ENCODE peak calls at places on chromosomes 7 and 10, in five cellular contexts. One of them, this sample, is unnamed.

GRCh38 chr7:158145370-158145769 is 442.3 kb downstream of the PTPRN2 start:
- DNase-seq in activated T-cell treated with anti-CD3 and anti-CD28 coated beads for 48 hours: no peak
- DNase-seq in NCI-H774: no peak
- DNase-seq in RPMI8226: no peak
- DNase-seq in effector CD4-positive, alpha-beta T cell: no peak
- DNase-seq in this sample: no peak

GRCh38 chr10:35453855-35454532 is 117.7 kb downstream of the CCNY start:
- DNase-seq in effector CD4-positive, alpha-beta T cell: no peak
- DNase-seq in NCI-H774: no peak
- DNase-seq in activated T-cell treated with anti-CD3 and anti-CD28 coated beads for 48 hours: no peak
- DNase-seq in RPMI8226: no peak
- DNase-seq in this sample: no peak

GRCh38 chr10:91587710-91588638 is 44.9 kb downstream of the PPP1R3C start:
- DNase-seq in RPMI8226: no peak
- DNase-seq in effector CD4-positive, alpha-beta T cell: no peak
- DNase-seq in NCI-H774: no peak
- DNase-seq in activated T-cell treated with anti-CD3 and anti-CD28 coated beads for 48 hours: no peak
- DNase-seq in this sample: no peak

GRCh38 chr10:37860494-37861190 is 3.2 kb upstream of the ZNF248 start:
- DNase-seq in RPMI8226: peak
- DNase-seq in effector CD4-positive, alpha-beta T cell: no peak
- DNase-seq in activated T-cell treated with anti-CD3 and anti-CD28 coated beads for 48 hours: no peak
- DNase-seq in NCI-H774: no peak
- DNase-seq in this sample: no peak

GRCh38 chr10:23824822-23825221 is 384.1 kb upstream of the KIAA1217 start:
- DNase-seq in RPMI8226: no peak
- DNase-seq in activated T-cell treated with anti-CD3 and anti-CD28 coated beads for 48 hours: no peak
- DNase-seq in effector CD4-positive, alpha-beta T cell: no peak
- DNase-seq in NCI-H774: no peak
- DNase-seq in this sample: no peak

GRCh38 chr10:79562135-79562756 is 2.0 kb upstream of the SFTPA2 start:
- DNase-seq in NCI-H774: peak
- DNase-seq in effector CD4-positive, alpha-beta T cell: peak
- DNase-seq in RPMI8226: peak
- DNase-seq in activated T-cell treated with anti-CD3 and anti-CD28 coated beads for 48 hours: peak
- DNase-seq in this sample: peak

GRCh38 chr10:29102233-29102632 is 186.6 kb upstream of the LYZL1 start:
- DNase-seq in effector CD4-positive, alpha-beta T cell: no peak
- DNase-seq in NCI-H774: no peak
- DNase-seq in activated T-cell treated with anti-CD3 and anti-CD28 coated beads for 48 hours: no peak
- DNase-seq in RPMI8226: no peak
- DNase-seq in this sample: no peak

GRCh38 chr7:156419782-156420181 is 220.8 kb upstream of the RNF32 start:
- DNase-seq in effector CD4-positive, alpha-beta T cell: no peak
- DNase-seq in NCI-H774: peak
- DNase-seq in activated T-cell treated with anti-CD3 and anti-CD28 coated beads for 48 hours: no peak
- DNase-seq in RPMI8226: no peak
- DNase-seq in this sample: no peak

GRCh38 chr7:20624666-20625385 is 9.4 kb downstream of the ABCB5 start:
- DNase-seq in activated T-cell treated with anti-CD3 and anti-CD28 coated beads for 48 hours: no peak
- DNase-seq in effector CD4-positive, alpha-beta T cell: no peak
- DNase-seq in NCI-H774: no peak
- DNase-seq in RPMI8226: no peak
- DNase-seq in this sample: no peak

GRCh38 chr7:80372415-80372814 is 139.4 kb downstream of the GNAT3 start:
- DNase-seq in RPMI8226: no peak
- DNase-seq in effector CD4-positive, alpha-beta T cell: no peak
- DNase-seq in activated T-cell treated with anti-CD3 and anti-CD28 coated beads for 48 hours: no peak
- DNase-seq in NCI-H774: no peak
- DNase-seq in this sample: peak

GRCh38 chr7:49894543-49894942 is 121.1 kb downstream of the VWC2 start:
- DNase-seq in effector CD4-positive, alpha-beta T cell: no peak
- DNase-seq in NCI-H774: no peak
- DNase-seq in activated T-cell treated with anti-CD3 and anti-CD28 coated beads for 48 hours: no peak
- DNase-seq in RPMI8226: no peak
- DNase-seq in this sample: no peak

GRCh38 chr7:111931016-111931517 is 275.1 kb downstream of the DOCK4 start:
- DNase-seq in activated T-cell treated with anti-CD3 and anti-CD28 coated beads for 48 hours: no peak
- DNase-seq in effector CD4-positive, alpha-beta T cell: no peak
- DNase-seq in RPMI8226: no peak
- DNase-seq in NCI-H774: peak
- DNase-seq in this sample: no peak

GRCh38 chr10:25753776-25754175 is 180.3 kb upstream of the MYO3A start:
- DNase-seq in effector CD4-positive, alpha-beta T cell: no peak
- DNase-seq in activated T-cell treated with anti-CD3 and anti-CD28 coated beads for 48 hours: no peak
- DNase-seq in RPMI8226: no peak
- DNase-seq in NCI-H774: no peak
- DNase-seq in this sample: no peak

GRCh38 chr7:42742321-42742720 is 169.5 kb downstream of the C7orf25 start:
- DNase-seq in effector CD4-positive, alpha-beta T cell: no peak
- DNase-seq in RPMI8226: no peak
- DNase-seq in NCI-H774: no peak
- DNase-seq in activated T-cell treated with anti-CD3 and anti-CD28 coated beads for 48 hours: no peak
- DNase-seq in this sample: no peak

GRCh38 chr7:129855234-129855673 is 97.5 kb downstream of the UBE2H start:
- DNase-seq in effector CD4-positive, alpha-beta T cell: no peak
- DNase-seq in RPMI8226: no peak
- DNase-seq in NCI-H774: peak
- DNase-seq in activated T-cell treated with anti-CD3 and anti-CD28 coated beads for 48 hours: no peak
- DNase-seq in this sample: peak

GRCh38 chr7:22150221-22150620 is 204.5 kb upstream of the CDCA7L start:
- DNase-seq in activated T-cell treated with anti-CD3 and anti-CD28 coated beads for 48 hours: no peak
- DNase-seq in NCI-H774: no peak
- DNase-seq in effector CD4-positive, alpha-beta T cell: no peak
- DNase-seq in RPMI8226: no peak
- DNase-seq in this sample: no peak

GRCh38 chr10:117223413-117224035 is 17.4 kb upstream of the SLC18A2 start:
- DNase-seq in activated T-cell treated with anti-CD3 and anti-CD28 coated beads for 48 hours: no peak
- DNase-seq in NCI-H774: no peak
- DNase-seq in RPMI8226: no peak
- DNase-seq in effector CD4-positive, alpha-beta T cell: no peak
- DNase-seq in this sample: no peak

GRCh38 chr10:62842983-62843382 is 26.8 kb upstream of the EGR2 start:
- DNase-seq in effector CD4-positive, alpha-beta T cell: no peak
- DNase-seq in activated T-cell treated with anti-CD3 and anti-CD28 coated beads for 48 hours: no peak
- DNase-seq in NCI-H774: no peak
- DNase-seq in RPMI8226: no peak
- DNase-seq in this sample: no peak

GRCh38 chr10:75375828-75376227 is 25.7 kb downstream of the ZNF503 start:
- DNase-seq in NCI-H774: no peak
- DNase-seq in activated T-cell treated with anti-CD3 and anti-CD28 coated beads for 48 hours: no peak
- DNase-seq in effector CD4-positive, alpha-beta T cell: no peak
- DNase-seq in RPMI8226: peak
- DNase-seq in this sample: no peak

GRCh38 chr10:73648252-73648651 is 7.0 kb upstream of the MYOZ1 start:
- DNase-seq in NCI-H774: no peak
- DNase-seq in RPMI8226: no peak
- DNase-seq in effector CD4-positive, alpha-beta T cell: no peak
- DNase-seq in activated T-cell treated with anti-CD3 and anti-CD28 coated beads for 48 hours: no peak
- DNase-seq in this sample: no peak

GRCh38 chr7:133854739-133855138 is 272.4 kb upstream of the LRGUK start:
- DNase-seq in activated T-cell treated with anti-CD3 and anti-CD28 coated beads for 48 hours: no peak
- DNase-seq in NCI-H774: peak
- DNase-seq in effector CD4-positive, alpha-beta T cell: no peak
- DNase-seq in RPMI8226: peak
- DNase-seq in this sample: peak

GRCh38 chr10:31321396-31321941 is 2.5 kb downstream of the ZEB1 start:
- DNase-seq in activated T-cell treated with anti-CD3 and anti-CD28 coated beads for 48 hours: no peak
- DNase-seq in NCI-H774: no peak
- DNase-seq in effector CD4-positive, alpha-beta T cell: peak
- DNase-seq in RPMI8226: peak
- DNase-seq in this sample: no peak

GRCh38 chr10:85613391-85613790 is 753.2 kb downstream of the GRID1 start:
- DNase-seq in RPMI8226: no peak
- DNase-seq in NCI-H774: no peak
- DNase-seq in effector CD4-positive, alpha-beta T cell: no peak
- DNase-seq in activated T-cell treated with anti-CD3 and anti-CD28 coated beads for 48 hours: no peak
- DNase-seq in this sample: no peak

GRCh38 chr7:149598721-149599308 is 101.2 kb upstream of the ZNF746 start:
- DNase-seq in effector CD4-positive, alpha-beta T cell: no peak
- DNase-seq in NCI-H774: no peak
- DNase-seq in activated T-cell treated with anti-CD3 and anti-CD28 coated beads for 48 hours: peak
- DNase-seq in RPMI8226: peak
- DNase-seq in this sample: no peak

GRCh38 chr10:86592413-86592812 is 61.9 kb upstream of the OPN4 start:
- DNase-seq in effector CD4-positive, alpha-beta T cell: no peak
- DNase-seq in NCI-H774: no peak
- DNase-seq in activated T-cell treated with anti-CD3 and anti-CD28 coated beads for 48 hours: no peak
- DNase-seq in RPMI8226: peak
- DNase-seq in this sample: no peak

GRCh38 chr7:69860486-69860885 is 262.2 kb downstream of the AUTS2 start:
- DNase-seq in NCI-H774: no peak
- DNase-seq in activated T-cell treated with anti-CD3 and anti-CD28 coated beads for 48 hours: no peak
- DNase-seq in RPMI8226: no peak
- DNase-seq in effector CD4-positive, alpha-beta T cell: no peak
- DNase-seq in this sample: no peak

GRCh38 chr10:30736685-30737232 is 107.2 kb upstream of the LYZL2 start:
- DNase-seq in effector CD4-positive, alpha-beta T cell: no peak
- DNase-seq in RPMI8226: no peak
- DNase-seq in NCI-H774: no peak
- DNase-seq in activated T-cell treated with anti-CD3 and anti-CD28 coated beads for 48 hours: no peak
- DNase-seq in this sample: peak

GRCh38 chr7:112622159-112622715 is 141.4 kb downstream of the LSMEM1 start:
- DNase-seq in effector CD4-positive, alpha-beta T cell: no peak
- DNase-seq in RPMI8226: no peak
- DNase-seq in activated T-cell treated with anti-CD3 and anti-CD28 coated beads for 48 hours: no peak
- DNase-seq in NCI-H774: no peak
- DNase-seq in this sample: no peak

GRCh38 chr10:102674566-102674965 is 30.3 kb downstream of the TRIM8 start:
- DNase-seq in activated T-cell treated with anti-CD3 and anti-CD28 coated beads for 48 hours: no peak
- DNase-seq in NCI-H774: no peak
- DNase-seq in effector CD4-positive, alpha-beta T cell: no peak
- DNase-seq in RPMI8226: no peak
- DNase-seq in this sample: no peak

GRCh38 chr10:110083884-110084283 is 76.1 kb downstream of the ADD3 start:
- DNase-seq in NCI-H774: no peak
- DNase-seq in effector CD4-positive, alpha-beta T cell: no peak
- DNase-seq in activated T-cell treated with anti-CD3 and anti-CD28 coated beads for 48 hours: no peak
- DNase-seq in RPMI8226: no peak
- DNase-seq in this sample: no peak

GRCh38 chr10:133027480-133027879 is 60.2 kb upstream of the ADGRA1 start:
- DNase-seq in effector CD4-positive, alpha-beta T cell: no peak
- DNase-seq in activated T-cell treated with anti-CD3 and anti-CD28 coated beads for 48 hours: no peak
- DNase-seq in NCI-H774: no peak
- DNase-seq in RPMI8226: no peak
- DNase-seq in this sample: no peak

GRCh38 chr10:100986952-100987684 is at the start of the genes MRPL43 and TWNK:
- DNase-seq in RPMI8226: peak
- DNase-seq in activated T-cell treated with anti-CD3 and anti-CD28 coated beads for 48 hours: peak
- DNase-seq in NCI-H774: peak
- DNase-seq in effector CD4-positive, alpha-beta T cell: peak
- DNase-seq in this sample: no peak